ENCODE peak calls at places on chromosome 14, in seven cellular contexts. Z is foreskin keratinocyte; F is body of pancreas; I is upper lobe of right lung; W is GM23248; S is caudate nucleus; L is CD8-positive, alpha-beta memory T cell. P is an unnamed sample.

GRCh38 chr14:40308240-40308639 is 876.0 kb upstream of the FBXO33 start:
- DNase-seq in Z (no peak), F (no peak), I (no peak), W (no peak), S (no peak), L (no peak), P (no peak)

GRCh38 chr14:105924951-105925591 is 398.7 kb downstream of the TMEM121 start:
- DNase-seq in Z (no peak), F (no peak), I (peak), W (no peak), S (no peak), L (no peak), P (no peak)

GRCh38 chr14:79840068-79840467 is 371.2 kb downstream of the DIO2 start:
- DNase-seq in Z (no peak), F (no peak), I (no peak), W (no peak), S (no peak), L (no peak), P (no peak)

GRCh38 chr14:87133073-87133815 is 859.7 kb downstream of the GALC start:
- DNase-seq in Z (peak), F (no peak), I (no peak), W (peak), S (no peak), L (no peak), P (no peak)

GRCh38 chr14:74492413-74493342 is at the start of gene NPC2:
- DNase-seq in Z (no peak), F (no peak), I (no peak), W (peak), S (no peak), L (peak), P (no peak)

GRCh38 chr14:21987937-21988336 is 314.3 kb upstream of the OR4E1 start:
- DNase-seq in Z (peak), F (peak), I (no peak), W (peak), S (no peak), L (no peak), P (no peak)

GRCh38 chr14:89600950-89601826 is 184.2 kb upstream of the FOXN3 start:
- DNase-seq in Z (no peak), F (no peak), I (no peak), W (peak), S (no peak), L (no peak), P (no peak)

GRCh38 chr14:78790262-78790661 is 620.1 kb downstream of the NRXN3 start:
- DNase-seq in Z (no peak), F (no peak), I (no peak), W (peak), S (no peak), L (no peak), P (no peak)

GRCh38 chr14:68282479-68283377 is 463.1 kb downstream of the RAD51B start:
- DNase-seq in Z (no peak), F (no peak), I (no peak), W (no peak), S (no peak), L (peak), P (no peak)

GRCh38 chr14:37253905-37254304 is 56.2 kb downstream of the MIPOL1 start:
- DNase-seq in Z (peak), F (peak), I (no peak), W (peak), S (no peak), L (no peak), P (no peak)

GRCh38 chr14:59313063-59314018 is 124.9 kb downstream of the DAAM1 start:
- DNase-seq in Z (no peak), F (no peak), I (no peak), W (no peak), S (no peak), L (no peak), P (no peak)

GRCh38 chr14:68181395-68182326 is 362.1 kb downstream of the RAD51B start:
- DNase-seq in Z (peak), F (no peak), I (no peak), W (peak), S (no peak), L (no peak), P (no peak)

GRCh38 chr14:23437142-23438129 is 2.0 kb upstream of the MYH7 start:
- DNase-seq in Z (no peak), F (no peak), I (no peak), W (no peak), S (no peak), L (no peak), P (no peak)

GRCh38 chr14:67416085-67416484 is 4.1 kb upstream of the PLEK2 start:
- DNase-seq in Z (no peak), F (peak), I (no peak), W (no peak), S (no peak), L (no peak), P (no peak)

GRCh38 chr14:20461230-20462141 is at the start of gene PIP4P1:
- DNase-seq in Z (peak), F (peak), I (peak), W (peak), S (peak), L (peak), P (peak)
- H3K27ac ChIP-seq in Z (peak), F (peak), I (peak), W (peak), S (peak), L (peak), P (peak)

GRCh38 chr14:65006251-65006721 is 19.6 kb downstream of the FNTB start:
- DNase-seq in Z (no peak), F (no peak), I (no peak), W (no peak), S (no peak), L (no peak), P (no peak)

GRCh38 chr14:65001758-65002157 is 15.1 kb downstream of the FNTB start:
- DNase-seq in Z (no peak), F (no peak), I (no peak), W (no peak), S (peak), L (no peak), P (no peak)

GRCh38 chr14:65000868-65001600 is 14.3 kb downstream of the FNTB start:
- DNase-seq in Z (peak), F (no peak), I (no peak), W (peak), S (no peak), L (no peak), P (no peak)

GRCh38 chr14:65002586-65003210 is 16.0 kb downstream of the FNTB start:
- DNase-seq in Z (no peak), F (no peak), I (no peak), W (peak), S (no peak), L (no peak), P (no peak)

GRCh38 chr14:65003394-65003793 is 16.7 kb downstream of the FNTB start:
- DNase-seq in Z (no peak), F (no peak), I (no peak), W (peak), S (no peak), L (no peak), P (no peak)
- H3K27ac ChIP-seq in Z (no peak), F (no peak), I (no peak), W (peak), S (no peak), L (no peak), P (no peak)

GRCh38 chr14:103734081-103734888 is 18.7 kb downstream of the ZFYVE21 start:
- DNase-seq in Z (no peak), F (no peak), I (peak), W (no peak), S (no peak), L (no peak), P (no peak)
- H3K27ac ChIP-seq in Z (no peak), F (no peak), I (no peak), W (no peak), S (peak), L (no peak), P (no peak)

GRCh38 chr14:97723834-97724770 is 926.9 kb downstream of the VRK1 start:
- DNase-seq in Z (no peak), F (no peak), I (no peak), W (no peak), S (no peak), L (peak), P (peak)
- H3K27ac ChIP-seq in Z (no peak), F (no peak), I (peak), W (no peak), S (no peak), L (peak), P (peak)

GRCh38 chr14:61713724-61714437 is 18.6 kb downstream of the HIF1A start:
- DNase-seq in Z (no peak), F (no peak), I (no peak), W (no peak), S (no peak), L (no peak), P (no peak)
- H3K27ac ChIP-seq in Z (no peak), F (no peak), I (no peak), W (peak), S (no peak), L (no peak), P (no peak)